ENCODE peak calls at places on chromosome 10, in five cellular contexts. N is mesothelial cell of epicardium, U is globus pallidus, G is ACHN, F is frontal cortex. X is an unnamed sample.
A peak's percentile ranks its signal among the peaks of the same experiment; 100 is the strongest.

GRCh38 chr10:72875250-72876055 is 18.1 kb upstream of the OIT3 start:
- DNase-seq in U (no peak), G (peak; percentile 49), N (no peak), F (no peak), X (no peak)

GRCh38 chr10:101446947-101447346 is 93.0 kb downstream of the BTRC start:
- DNase-seq in G (no peak), U (no peak), F (no peak), N (no peak), X (no peak)

GRCh38 chr10:4470231-4470840 is 355.7 kb upstream of the AKR1E2 start:
- DNase-seq in U (no peak), F (no peak), N (no peak), G (no peak), X (no peak)

GRCh38 chr10:104809288-104810090 is 168.4 kb downstream of the SORCS3 start:
- DNase-seq in N (no peak), U (no peak), F (no peak), G (peak; percentile 72), X (no peak)

GRCh38 chr10:35398355-35398754 is 62.0 kb downstream of the CCNY start:
- DNase-seq in F (no peak), U (no peak), G (no peak), N (no peak), X (no peak)

GRCh38 chr10:47351899-47352815 is 4.0 kb downstream of the RBP3 start:
- DNase-seq in N (no peak), G (no peak), U (no peak), F (no peak), X (no peak)

GRCh38 chr10:56360967-56361841 is at the start of gene ZWINT:
- DNase-seq in N (peak; percentile 97), F (peak; percentile 61), U (peak; percentile 93), G (peak; percentile 99), X (peak; percentile 97)

GRCh38 chr10:133160813-133161471 is 923 bp downstream of the KNDC1 start:
- DNase-seq in F (no peak), G (no peak), N (no peak), U (no peak), X (no peak)

GRCh38 chr10:122323941-122324675 is 50.4 kb upstream of the PLEKHA1 start:
- DNase-seq in N (no peak), F (no peak), G (no peak), U (no peak), X (no peak)

GRCh38 chr10:75611081-75611971 is 179.9 kb downstream of the LRMDA start:
- DNase-seq in F (no peak), G (no peak), N (no peak), U (peak; percentile 27), X (no peak)

GRCh38 chr10:75497997-75498797 is 66.8 kb downstream of the LRMDA start:
- DNase-seq in U (no peak), G (no peak), N (no peak), F (no peak), X (no peak)

GRCh38 chr10:20105236-20105635 is 289.0 kb downstream of the PLXDC2 start:
- DNase-seq in N (no peak), G (no peak), U (no peak), F (no peak), X (no peak)

GRCh38 chr10:47409866-47410256 is 25.8 kb upstream of the ZNF488 start:
- DNase-seq in G (no peak), N (no peak), F (no peak), U (no peak), X (peak; percentile 50)

GRCh38 chr10:14405076-14406065 is 74.6 kb upstream of the FRMD4A start:
- DNase-seq in G (peak; percentile 96), F (no peak), U (no peak), N (no peak), X (no peak)

GRCh38 chr10:133324198-133324792 is 12.4 kb downstream of the CALY start:
- DNase-seq in N (peak; percentile 54), F (no peak), G (peak; percentile 57), U (no peak), X (peak; percentile 82)

GRCh38 chr10:115141254-115141653 is 48.1 kb downstream of the ATRNL1 start:
- DNase-seq in N (no peak), U (peak; percentile 22), G (peak; percentile 44), F (no peak), X (no peak)

GRCh38 chr10:131977323-131978096 is 4.2 kb downstream of the BNIP3 start:
- DNase-seq in N (no peak), U (no peak), F (no peak), G (peak; percentile 84), X (no peak)

GRCh38 chr10:129031233-129032150 is 435.5 kb upstream of the MGMT start:
- DNase-seq in F (no peak), N (peak; percentile 85), U (peak; percentile 17), G (peak; percentile 60), X (no peak)

GRCh38 chr10:77162697-77163096 is 474.9 kb downstream of the KCNMA1 start:
- DNase-seq in N (no peak), G (no peak), F (no peak), U (no peak), X (no peak)

GRCh38 chr10:99945286-99945685 is 64.5 kb downstream of the DNMBP start:
- DNase-seq in G (peak; percentile 42), U (no peak), N (no peak), F (no peak), X (no peak)

GRCh38 chr10:42988517-42989395 is 88.1 kb upstream of the RET start:
- DNase-seq in U (no peak), N (no peak), F (no peak), G (no peak), X (peak; percentile 56)

X was measured in left lung.